ENCODE peak calls at places on chromosomes 5 and 9, in eight cellular contexts. One of them, this sample, is unnamed.

GRCh38 chr5:55917402-55918096 is 66.4 kb downstream of the IL31RA start:
- DNase-seq in globus pallidus: no peak
- DNase-seq in T follicular helper cell: no peak
- DNase-seq in mammary epithelial cell: no peak
- DNase-seq in brain microvascular endothelial cell: no peak
- DNase-seq in GM23338: no peak
- DNase-seq in iPS-NIHi11: no peak
- DNase-seq in activated CD4-positive, alpha-beta T cell treated with anti-CD3 and anti-CD28 coated beads, Interleukin-2, amount 50 U/mL, for 48 hours: no peak
- DNase-seq in this sample: no peak

GRCh38 chr9:78821126-78821822 is 524.3 kb downstream of the PSAT1 start:
- DNase-seq in globus pallidus: peak; percentile 42
- DNase-seq in iPS-NIHi11: peak; percentile 53
- DNase-seq in T follicular helper cell: no peak
- DNase-seq in mammary epithelial cell: peak; percentile 29
- DNase-seq in GM23338: peak; percentile 68
- DNase-seq in brain microvascular endothelial cell: peak; percentile 12
- DNase-seq in activated CD4-positive, alpha-beta T cell treated with anti-CD3 and anti-CD28 coated beads, Interleukin-2, amount 50 U/mL, for 48 hours: no peak
- DNase-seq in this sample: peak; percentile 48

GRCh38 chr5:142201471-142201887 is 92.9 kb downstream of the NDFIP1 start:
- DNase-seq in iPS-NIHi11: no peak
- DNase-seq in mammary epithelial cell: peak; percentile 93
- DNase-seq in T follicular helper cell: no peak
- DNase-seq in brain microvascular endothelial cell: peak; percentile 96
- DNase-seq in GM23338: no peak
- DNase-seq in globus pallidus: no peak
- DNase-seq in activated CD4-positive, alpha-beta T cell treated with anti-CD3 and anti-CD28 coated beads, Interleukin-2, amount 50 U/mL, for 48 hours: no peak
- DNase-seq in this sample: peak; percentile 96

GRCh38 chr9:75448281-75448680 is 360.0 kb downstream of the OSTF1 start:
- DNase-seq in globus pallidus: no peak
- DNase-seq in iPS-NIHi11: no peak
- DNase-seq in brain microvascular endothelial cell: no peak
- DNase-seq in activated CD4-positive, alpha-beta T cell treated with anti-CD3 and anti-CD28 coated beads, Interleukin-2, amount 50 U/mL, for 48 hours: no peak
- DNase-seq in T follicular helper cell: no peak
- DNase-seq in mammary epithelial cell: no peak
- DNase-seq in GM23338: no peak
- DNase-seq in this sample: no peak

GRCh38 chr5:126477281-126477680 is 54.1 kb downstream of the GRAMD2B start:
- DNase-seq in iPS-NIHi11: no peak
- DNase-seq in GM23338: no peak
- DNase-seq in globus pallidus: no peak
- DNase-seq in T follicular helper cell: no peak
- DNase-seq in brain microvascular endothelial cell: peak; percentile 20
- DNase-seq in mammary epithelial cell: no peak
- DNase-seq in activated CD4-positive, alpha-beta T cell treated with anti-CD3 and anti-CD28 coated beads, Interleukin-2, amount 50 U/mL, for 48 hours: no peak
- DNase-seq in this sample: peak; percentile 17

GRCh38 chr9:121773954-121774714 is 122.7 kb downstream of the DAB2IP start:
- DNase-seq in GM23338: no peak
- DNase-seq in iPS-NIHi11: no peak
- DNase-seq in activated CD4-positive, alpha-beta T cell treated with anti-CD3 and anti-CD28 coated beads, Interleukin-2, amount 50 U/mL, for 48 hours: no peak
- DNase-seq in T follicular helper cell: no peak
- DNase-seq in mammary epithelial cell: no peak
- DNase-seq in globus pallidus: no peak
- DNase-seq in brain microvascular endothelial cell: no peak
- DNase-seq in this sample: no peak

GRCh38 chr9:93910598-93910997 is 44.6 kb downstream of the BARX1 start:
- DNase-seq in GM23338: peak; percentile 24
- DNase-seq in activated CD4-positive, alpha-beta T cell treated with anti-CD3 and anti-CD28 coated beads, Interleukin-2, amount 50 U/mL, for 48 hours: no peak
- DNase-seq in iPS-NIHi11: no peak
- DNase-seq in globus pallidus: no peak
- DNase-seq in T follicular helper cell: no peak
- DNase-seq in brain microvascular endothelial cell: no peak
- DNase-seq in mammary epithelial cell: no peak
- DNase-seq in this sample: no peak

GRCh38 chr5:13664377-13664776 is 280.1 kb downstream of the DNAH5 start:
- DNase-seq in mammary epithelial cell: peak; percentile 93
- DNase-seq in iPS-NIHi11: no peak
- DNase-seq in T follicular helper cell: no peak
- DNase-seq in GM23338: no peak
- DNase-seq in brain microvascular endothelial cell: peak; percentile 94
- DNase-seq in globus pallidus: no peak
- DNase-seq in activated CD4-positive, alpha-beta T cell treated with anti-CD3 and anti-CD28 coated beads, Interleukin-2, amount 50 U/mL, for 48 hours: no peak
- DNase-seq in this sample: peak; percentile 42

GRCh38 chr5:127833999-127834953 is 131.1 kb downstream of the CCDC192 start:
- DNase-seq in mammary epithelial cell: no peak
- DNase-seq in GM23338: no peak
- DNase-seq in globus pallidus: peak; percentile 29
- DNase-seq in iPS-NIHi11: no peak
- DNase-seq in brain microvascular endothelial cell: no peak
- DNase-seq in T follicular helper cell: no peak
- DNase-seq in activated CD4-positive, alpha-beta T cell treated with anti-CD3 and anti-CD28 coated beads, Interleukin-2, amount 50 U/mL, for 48 hours: no peak
- DNase-seq in this sample: peak; percentile 75

GRCh38 chr9:124880501-124880900 is 18.6 kb downstream of the ARPC5L start:
- DNase-seq in T follicular helper cell: no peak
- DNase-seq in globus pallidus: peak; percentile 49
- DNase-seq in activated CD4-positive, alpha-beta T cell treated with anti-CD3 and anti-CD28 coated beads, Interleukin-2, amount 50 U/mL, for 48 hours: no peak
- DNase-seq in GM23338: peak; percentile 85
- DNase-seq in brain microvascular endothelial cell: no peak
- DNase-seq in mammary epithelial cell: no peak
- DNase-seq in iPS-NIHi11: peak; percentile 76
- DNase-seq in this sample: no peak

GRCh38 chr9:69590241-69590640 is 81.9 kb downstream of the APBA1 start:
- DNase-seq in mammary epithelial cell: no peak
- DNase-seq in activated CD4-positive, alpha-beta T cell treated with anti-CD3 and anti-CD28 coated beads, Interleukin-2, amount 50 U/mL, for 48 hours: no peak
- DNase-seq in globus pallidus: peak; percentile 27
- DNase-seq in iPS-NIHi11: no peak
- DNase-seq in T follicular helper cell: no peak
- DNase-seq in GM23338: no peak
- DNase-seq in brain microvascular endothelial cell: no peak
- DNase-seq in this sample: no peak

GRCh38 chr9:98479967-98480847 is 224.8 kb upstream of the TBC1D2 start:
- DNase-seq in brain microvascular endothelial cell: peak; percentile 22
- DNase-seq in globus pallidus: no peak
- DNase-seq in iPS-NIHi11: no peak
- DNase-seq in activated CD4-positive, alpha-beta T cell treated with anti-CD3 and anti-CD28 coated beads, Interleukin-2, amount 50 U/mL, for 48 hours: no peak
- DNase-seq in GM23338: no peak
- DNase-seq in T follicular helper cell: no peak
- DNase-seq in mammary epithelial cell: peak; percentile 28
- DNase-seq in this sample: no peak

GRCh38 chr9:37968228-37968672 is 64.3 kb upstream of the SLC25A51 start:
- DNase-seq in activated CD4-positive, alpha-beta T cell treated with anti-CD3 and anti-CD28 coated beads, Interleukin-2, amount 50 U/mL, for 48 hours: no peak
- DNase-seq in mammary epithelial cell: peak; percentile 80
- DNase-seq in globus pallidus: no peak
- DNase-seq in brain microvascular endothelial cell: peak; percentile 50
- DNase-seq in T follicular helper cell: no peak
- DNase-seq in GM23338: no peak
- DNase-seq in iPS-NIHi11: no peak
- DNase-seq in this sample: peak; percentile 69

GRCh38 chr5:179302499-179303185 is 42.6 kb downstream of the ADAMTS2 start:
- DNase-seq in mammary epithelial cell: no peak
- DNase-seq in brain microvascular endothelial cell: peak; percentile 37
- DNase-seq in T follicular helper cell: no peak
- DNase-seq in activated CD4-positive, alpha-beta T cell treated with anti-CD3 and anti-CD28 coated beads, Interleukin-2, amount 50 U/mL, for 48 hours: no peak
- DNase-seq in globus pallidus: no peak
- DNase-seq in GM23338: no peak
- DNase-seq in iPS-NIHi11: no peak
- DNase-seq in this sample: no peak

GRCh38 chr9:127086771-127087170 is 35.7 kb downstream of the ANGPTL2 start:
- DNase-seq in GM23338: no peak
- DNase-seq in activated CD4-positive, alpha-beta T cell treated with anti-CD3 and anti-CD28 coated beads, Interleukin-2, amount 50 U/mL, for 48 hours: no peak
- DNase-seq in T follicular helper cell: no peak
- DNase-seq in iPS-NIHi11: no peak
- DNase-seq in brain microvascular endothelial cell: no peak
- DNase-seq in globus pallidus: no peak
- DNase-seq in mammary epithelial cell: no peak
- DNase-seq in this sample: no peak

GRCh38 chr5:179310439-179311090 is 34.7 kb downstream of the ADAMTS2 start:
- DNase-seq in mammary epithelial cell: no peak
- DNase-seq in brain microvascular endothelial cell: no peak
- DNase-seq in GM23338: no peak
- DNase-seq in T follicular helper cell: no peak
- DNase-seq in globus pallidus: no peak
- DNase-seq in iPS-NIHi11: no peak
- DNase-seq in activated CD4-positive, alpha-beta T cell treated with anti-CD3 and anti-CD28 coated beads, Interleukin-2, amount 50 U/mL, for 48 hours: no peak
- DNase-seq in this sample: no peak

GRCh38 chr5:139908749-139909148 is 113.1 kb downstream of the PSD2 start:
- DNase-seq in iPS-NIHi11: no peak
- DNase-seq in brain microvascular endothelial cell: no peak
- DNase-seq in GM23338: no peak
- DNase-seq in globus pallidus: no peak
- DNase-seq in T follicular helper cell: no peak
- DNase-seq in mammary epithelial cell: peak; percentile 7
- DNase-seq in activated CD4-positive, alpha-beta T cell treated with anti-CD3 and anti-CD28 coated beads, Interleukin-2, amount 50 U/mL, for 48 hours: no peak
- DNase-seq in this sample: peak; percentile 26

This sample was measured in fibroblast of pulmonary artery.